ENCODE peak calls at places on chromosomes 12 and 14, in nine cellular contexts. One of them, this sample, is unnamed.

GRCh38 chr12:90773526-90773925 is 181.4 kb downstream of the CCER1 start:
- DNase-seq in right atrium auricular region: no peak
- DNase-seq in Calu3: no peak
- DNase-seq in neural progenitor cell: no peak
- DNase-seq in ovary: no peak
- DNase-seq in left ventricle myocardium inferior: no peak
- DNase-seq in H1: no peak
- DNase-seq in HL-60: no peak
- DNase-seq in CD8-positive, alpha-beta T cell: no peak
- DNase-seq in this sample: no peak

GRCh38 chr12:58601529-58601928 is 318.8 kb downstream of the LRIG3 start:
- DNase-seq in right atrium auricular region: no peak
- DNase-seq in Calu3: no peak
- DNase-seq in neural progenitor cell: no peak
- DNase-seq in ovary: no peak
- DNase-seq in left ventricle myocardium inferior: no peak
- DNase-seq in H1: no peak
- DNase-seq in HL-60: no peak
- DNase-seq in CD8-positive, alpha-beta T cell: no peak
- DNase-seq in this sample: no peak

GRCh38 chr12:26651566-26652188 is 181.3 kb downstream of the ITPR2 start:
- DNase-seq in right atrium auricular region: no peak
- DNase-seq in Calu3: peak
- DNase-seq in neural progenitor cell: peak
- DNase-seq in ovary: peak
- DNase-seq in left ventricle myocardium inferior: no peak
- DNase-seq in H1: peak
- DNase-seq in HL-60: peak
- DNase-seq in CD8-positive, alpha-beta T cell: no peak
- DNase-seq in this sample: peak

GRCh38 chr12:7154042-7154441 is 23.9 kb downstream of the CLSTN3 start:
- DNase-seq in right atrium auricular region: no peak
- DNase-seq in Calu3: no peak
- DNase-seq in neural progenitor cell: no peak
- DNase-seq in ovary: no peak
- DNase-seq in left ventricle myocardium inferior: no peak
- DNase-seq in H1: no peak
- DNase-seq in HL-60: no peak
- DNase-seq in CD8-positive, alpha-beta T cell: no peak
- DNase-seq in this sample: no peak

GRCh38 chr12:92055877-92056276 is 89.8 kb downstream of the BTG1 start:
- DNase-seq in right atrium auricular region: no peak
- DNase-seq in Calu3: peak
- DNase-seq in neural progenitor cell: no peak
- DNase-seq in ovary: no peak
- DNase-seq in left ventricle myocardium inferior: no peak
- DNase-seq in H1: no peak
- DNase-seq in HL-60: no peak
- DNase-seq in CD8-positive, alpha-beta T cell: peak
- DNase-seq in this sample: no peak

GRCh38 chr14:96586056-96586455 is 83.9 kb downstream of the PAPOLA start:
- DNase-seq in right atrium auricular region: peak
- DNase-seq in Calu3: no peak
- DNase-seq in neural progenitor cell: no peak
- DNase-seq in ovary: no peak
- DNase-seq in left ventricle myocardium inferior: no peak
- DNase-seq in H1: no peak
- DNase-seq in HL-60: no peak
- DNase-seq in CD8-positive, alpha-beta T cell: peak
- DNase-seq in this sample: no peak

GRCh38 chr14:101445278-101445677 is 116.0 kb upstream of the DIO3 start:
- DNase-seq in right atrium auricular region: no peak
- DNase-seq in Calu3: no peak
- DNase-seq in neural progenitor cell: no peak
- DNase-seq in ovary: no peak
- DNase-seq in left ventricle myocardium inferior: no peak
- DNase-seq in H1: no peak
- DNase-seq in HL-60: no peak
- DNase-seq in CD8-positive, alpha-beta T cell: no peak
- DNase-seq in this sample: no peak

GRCh38 chr12:4648099-4648498 is 752 bp downstream of the AKAP3 start:
- DNase-seq in right atrium auricular region: no peak
- DNase-seq in Calu3: no peak
- DNase-seq in neural progenitor cell: no peak
- DNase-seq in ovary: no peak
- DNase-seq in left ventricle myocardium inferior: no peak
- DNase-seq in H1: no peak
- DNase-seq in HL-60: peak
- DNase-seq in CD8-positive, alpha-beta T cell: no peak
- DNase-seq in this sample: no peak

GRCh38 chr14:75877884-75878283 is 103.9 kb downstream of the TGFB3 start:
- DNase-seq in right atrium auricular region: no peak
- DNase-seq in Calu3: no peak
- DNase-seq in neural progenitor cell: no peak
- DNase-seq in ovary: no peak
- DNase-seq in left ventricle myocardium inferior: no peak
- DNase-seq in H1: no peak
- DNase-seq in HL-60: no peak
- DNase-seq in CD8-positive, alpha-beta T cell: no peak
- DNase-seq in this sample: no peak

GRCh38 chr14:28577711-28578131 is 188.9 kb upstream of the FOXG1 start:
- DNase-seq in right atrium auricular region: no peak
- DNase-seq in Calu3: no peak
- DNase-seq in neural progenitor cell: no peak
- DNase-seq in ovary: no peak
- DNase-seq in left ventricle myocardium inferior: no peak
- DNase-seq in H1: no peak
- DNase-seq in HL-60: no peak
- DNase-seq in CD8-positive, alpha-beta T cell: no peak
- DNase-seq in this sample: no peak

DNA sequence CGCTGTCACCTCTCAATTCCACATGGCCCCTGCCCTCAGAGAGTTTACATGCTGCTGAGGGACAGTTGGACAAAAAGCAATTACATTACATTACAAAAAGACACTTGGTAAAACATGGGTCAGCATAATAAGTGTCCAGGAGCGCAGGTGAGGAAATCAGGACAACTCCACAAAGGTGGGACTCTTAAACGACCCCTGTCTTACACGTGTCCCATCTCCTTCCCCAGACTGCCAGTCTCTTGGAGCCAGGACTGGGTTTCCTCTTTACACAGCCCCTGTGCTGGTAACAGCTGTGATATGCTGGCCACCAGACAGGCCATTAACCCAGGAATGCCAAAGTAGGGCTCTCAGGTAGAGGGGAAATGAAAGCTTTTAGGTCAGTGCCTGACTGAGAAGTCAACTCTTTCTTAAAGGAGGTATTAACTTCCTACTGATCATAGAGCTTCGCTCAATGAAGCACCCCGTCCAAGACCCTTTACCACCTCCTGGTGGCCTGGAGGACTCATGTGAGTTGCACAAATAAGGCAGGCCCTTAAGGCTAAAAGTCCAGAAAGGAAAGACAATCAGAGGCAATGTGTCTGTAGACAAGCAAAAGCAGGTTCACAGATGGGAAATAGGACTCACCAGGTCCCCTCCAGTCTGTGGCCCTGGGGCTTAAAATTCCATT is 55.5 kb downstream of the ANO2 start:
- DNase-seq in right atrium auricular region: peak
- DNase-seq in Calu3: no peak
- DNase-seq in neural progenitor cell: no peak
- DNase-seq in ovary: no peak
- DNase-seq in left ventricle myocardium inferior: no peak
- DNase-seq in H1: peak
- DNase-seq in HL-60: peak
- DNase-seq in CD8-positive, alpha-beta T cell: no peak
- DNase-seq in this sample: peak
- TF ChIP-seq CTCF in right atrium auricular region: no peak
- TF ChIP-seq CTCF in Calu3: no peak
- TF ChIP-seq CTCF in neural progenitor cell: peak
- TF ChIP-seq CTCF in ovary: no peak
- TF ChIP-seq CTCF in left ventricle myocardium inferior: no peak
- TF ChIP-seq CTCF in H1: peak
- TF ChIP-seq CTCF in HL-60: no peak
- TF ChIP-seq CTCF in CD8-positive, alpha-beta T cell: no peak
- TF ChIP-seq CTCF in this sample: no peak

GRCh38 chr14:103627073-103628025 is 1.7 kb upstream of the KLC1 start:
- DNase-seq in right atrium auricular region: no peak
- DNase-seq in Calu3: no peak
- DNase-seq in neural progenitor cell: no peak
- DNase-seq in ovary: no peak
- DNase-seq in left ventricle myocardium inferior: no peak
- DNase-seq in H1: no peak
- DNase-seq in HL-60: no peak
- DNase-seq in CD8-positive, alpha-beta T cell: no peak
- DNase-seq in this sample: no peak

GRCh38 chr14:103630364-103631108 is 1.5 kb downstream of the KLC1 start:
- DNase-seq in right atrium auricular region: no peak
- DNase-seq in Calu3: no peak
- DNase-seq in neural progenitor cell: no peak
- DNase-seq in ovary: no peak
- DNase-seq in left ventricle myocardium inferior: no peak
- DNase-seq in H1: no peak
- DNase-seq in HL-60: no peak
- DNase-seq in CD8-positive, alpha-beta T cell: no peak
- DNase-seq in this sample: no peak

GRCh38 chr14:103629503-103630121 is 601 bp downstream of the KLC1 start:
- DNase-seq in right atrium auricular region: no peak
- DNase-seq in Calu3: peak
- DNase-seq in neural progenitor cell: peak
- DNase-seq in ovary: peak
- DNase-seq in left ventricle myocardium inferior: peak
- DNase-seq in H1: peak
- DNase-seq in HL-60: peak
- DNase-seq in CD8-positive, alpha-beta T cell: peak
- DNase-seq in this sample: peak

GRCh38 chr14:103628221-103628683 is 759 bp upstream of the KLC1 start:
- DNase-seq in right atrium auricular region: peak
- DNase-seq in Calu3: peak
- DNase-seq in neural progenitor cell: peak
- DNase-seq in ovary: peak
- DNase-seq in left ventricle myocardium inferior: peak
- DNase-seq in H1: peak
- DNase-seq in HL-60: no peak
- DNase-seq in CD8-positive, alpha-beta T cell: peak
- DNase-seq in this sample: peak

DNA sequence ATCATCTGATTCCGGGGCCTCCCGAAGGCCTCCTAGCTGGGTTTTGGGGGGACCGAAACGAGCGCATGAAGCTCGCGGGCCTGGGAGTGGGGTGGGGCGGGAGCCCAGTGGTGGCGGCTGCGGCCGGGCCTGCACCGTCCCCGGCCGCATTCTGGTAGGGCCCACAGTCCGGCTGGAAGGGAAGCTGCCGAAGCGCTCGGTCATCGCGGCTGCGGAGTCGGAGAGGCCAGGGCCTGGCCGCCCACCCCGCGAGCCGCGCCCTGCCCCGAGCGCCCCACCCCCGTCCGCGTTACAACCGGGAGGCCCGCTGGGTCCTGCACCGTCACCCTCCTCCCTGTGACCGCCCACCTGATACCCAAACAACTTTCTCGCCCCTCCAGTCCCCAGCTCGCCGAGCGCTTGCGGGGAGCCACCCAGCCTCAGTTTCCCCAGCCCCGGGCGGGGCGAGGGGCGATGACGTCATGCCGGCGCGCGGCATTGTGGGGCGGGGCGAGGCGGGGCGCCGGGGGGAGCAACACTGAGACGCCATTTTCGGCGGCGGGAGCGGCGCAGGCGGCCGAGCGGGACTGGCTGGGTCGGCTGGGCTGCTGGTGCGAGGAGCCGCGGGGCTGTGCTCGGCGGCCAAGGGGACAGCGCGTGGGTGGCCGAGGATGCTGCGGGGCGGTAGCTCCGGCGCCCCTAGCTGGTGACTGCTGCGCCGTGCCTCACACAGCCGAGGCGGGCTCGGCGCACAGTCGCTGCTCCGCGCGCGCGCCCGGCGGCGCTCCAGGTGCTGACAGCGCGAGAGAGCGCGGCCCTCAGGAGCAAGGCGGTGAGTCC is at the start of gene KLC1:
- DNase-seq in right atrium auricular region: peak
- DNase-seq in Calu3: peak
- DNase-seq in neural progenitor cell: peak
- DNase-seq in ovary: peak
- DNase-seq in left ventricle myocardium inferior: peak
- DNase-seq in H1: peak
- DNase-seq in HL-60: peak
- DNase-seq in CD8-positive, alpha-beta T cell: peak
- DNase-seq in this sample: peak
- TF ChIP-seq CTCF in right atrium auricular region: no peak
- TF ChIP-seq CTCF in Calu3: no peak
- TF ChIP-seq CTCF in neural progenitor cell: peak
- TF ChIP-seq CTCF in ovary: peak
- TF ChIP-seq CTCF in left ventricle myocardium inferior: no peak
- TF ChIP-seq CTCF in H1: no peak
- TF ChIP-seq CTCF in HL-60: no peak
- TF ChIP-seq CTCF in CD8-positive, alpha-beta T cell: no peak
- TF ChIP-seq CTCF in this sample: no peak

GRCh38 chr12:123997033-123997822 is 24.2 kb downstream of the ZNF664 start:
- DNase-seq in right atrium auricular region: no peak
- DNase-seq in Calu3: no peak
- DNase-seq in neural progenitor cell: no peak
- DNase-seq in ovary: no peak
- DNase-seq in left ventricle myocardium inferior: no peak
- DNase-seq in H1: no peak
- DNase-seq in HL-60: no peak
- DNase-seq in CD8-positive, alpha-beta T cell: no peak
- DNase-seq in this sample: no peak
- TF ChIP-seq CTCF in right atrium auricular region: no peak
- TF ChIP-seq CTCF in Calu3: no peak
- TF ChIP-seq CTCF in neural progenitor cell: no peak
- TF ChIP-seq CTCF in ovary: no peak
- TF ChIP-seq CTCF in left ventricle myocardium inferior: no peak
- TF ChIP-seq CTCF in H1: no peak
- TF ChIP-seq CTCF in HL-60: no peak
- TF ChIP-seq CTCF in CD8-positive, alpha-beta T cell: no peak
- TF ChIP-seq CTCF in this sample: no peak

DNA sequence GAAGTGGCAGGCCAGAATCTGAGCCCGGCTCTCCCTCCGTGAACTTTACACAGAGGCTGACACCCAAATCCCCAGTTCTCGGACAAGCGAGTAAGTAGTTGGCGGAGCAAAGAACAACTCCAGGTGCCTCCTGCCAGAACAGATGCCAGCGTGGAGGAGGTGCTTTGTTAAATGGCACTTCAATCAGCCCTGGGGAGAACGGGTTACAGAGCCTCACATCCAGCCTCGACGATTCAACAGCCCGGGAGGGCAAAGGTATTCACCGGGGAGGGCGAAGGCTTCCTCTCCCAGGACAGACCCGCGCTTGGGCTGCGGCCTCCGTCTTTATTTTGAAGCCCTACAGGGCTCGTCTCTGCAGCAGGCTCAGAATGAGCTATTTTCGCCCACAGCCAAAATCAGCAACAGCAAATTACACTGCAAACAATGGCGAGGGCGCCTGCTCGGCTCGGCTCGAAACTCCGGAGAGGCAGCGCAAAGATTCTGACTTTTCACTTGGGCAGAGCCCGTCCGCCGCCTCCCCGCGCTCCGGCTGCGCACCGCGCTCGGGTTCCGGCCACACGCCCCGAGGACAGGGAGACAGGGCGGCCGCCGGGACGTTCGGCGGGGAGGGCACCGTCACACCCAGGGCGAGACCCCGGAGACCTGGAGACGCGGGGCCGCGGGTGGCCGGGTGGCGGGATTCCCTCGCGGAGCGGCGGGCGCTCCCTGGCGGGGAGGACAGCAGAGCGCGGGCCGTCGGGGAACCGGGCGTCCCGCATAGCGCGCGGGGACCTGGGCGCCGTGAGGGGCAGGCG is 811 bp downstream of the TMCC3 start:
- DNase-seq in right atrium auricular region: no peak
- DNase-seq in Calu3: peak
- DNase-seq in neural progenitor cell: peak
- DNase-seq in ovary: peak
- DNase-seq in left ventricle myocardium inferior: peak
- DNase-seq in H1: peak
- DNase-seq in HL-60: no peak
- DNase-seq in CD8-positive, alpha-beta T cell: peak
- DNase-seq in this sample: peak
- TF ChIP-seq CTCF in right atrium auricular region: peak
- TF ChIP-seq CTCF in Calu3: peak
- TF ChIP-seq CTCF in neural progenitor cell: peak
- TF ChIP-seq CTCF in ovary: peak
- TF ChIP-seq CTCF in left ventricle myocardium inferior: peak
- TF ChIP-seq CTCF in H1: no peak
- TF ChIP-seq CTCF in HL-60: no peak
- TF ChIP-seq CTCF in CD8-positive, alpha-beta T cell: no peak
- TF ChIP-seq CTCF in this sample: peak

This sample was measured in glutamatergic neuron.